ENCODE peak calls at places on chromosome 22, in five cellular contexts. One of them, this sample, is unnamed.

GRCh38 chr22:42427211-42427610 is 5.0 kb downstream of the NFAM1 start:
- DNase-seq in COR-L47: peak; percentile 76
- DNase-seq in ELR: no peak
- DNase-seq in NCI-H446 treated with DMSO at 0.1 percent for 48 hours: no peak
- DNase-seq in iris pigment epithelial cell: no peak
- DNase-seq in this sample: no peak

GRCh38 chr22:36461665-36462474 is 19.6 kb downstream of the TXN2 start:
- DNase-seq in COR-L47: no peak
- DNase-seq in ELR: peak; percentile 96
- DNase-seq in NCI-H446 treated with DMSO at 0.1 percent for 48 hours: no peak
- DNase-seq in iris pigment epithelial cell: peak; percentile 81
- DNase-seq in this sample: peak; percentile 18

GRCh38 chr22:36282078-36282831 is 29.3 kb downstream of the APOL1 start:
- DNase-seq in COR-L47: no peak
- DNase-seq in iris pigment epithelial cell: no peak
- DNase-seq in NCI-H446 treated with DMSO at 0.1 percent for 48 hours: no peak
- DNase-seq in ELR: no peak
- DNase-seq in this sample: no peak

GRCh38 chr22:39658367-39658766 is 87.8 kb downstream of the CACNA1I start:
- DNase-seq in COR-L47: no peak
- DNase-seq in ELR: no peak
- DNase-seq in iris pigment epithelial cell: peak; percentile 39
- DNase-seq in NCI-H446 treated with DMSO at 0.1 percent for 48 hours: no peak
- DNase-seq in this sample: no peak

GRCh38 chr22:37077802-37078448 is 26.4 kb downstream of the KCTD17 start:
- DNase-seq in NCI-H446 treated with DMSO at 0.1 percent for 48 hours: no peak
- DNase-seq in COR-L47: peak; percentile 26
- DNase-seq in iris pigment epithelial cell: peak; percentile 33
- DNase-seq in ELR: peak; percentile 61
- DNase-seq in this sample: no peak

GRCh38 chr22:43560651-43561050 is 148.8 kb downstream of the MPPED1 start:
- DNase-seq in ELR: no peak
- DNase-seq in NCI-H446 treated with DMSO at 0.1 percent for 48 hours: no peak
- DNase-seq in COR-L47: no peak
- DNase-seq in iris pigment epithelial cell: no peak
- DNase-seq in this sample: no peak

GRCh38 chr22:38468761-38469305 is 937 bp downstream of the KDELR3 start:
- DNase-seq in ELR: no peak
- DNase-seq in NCI-H446 treated with DMSO at 0.1 percent for 48 hours: no peak
- DNase-seq in iris pigment epithelial cell: no peak
- DNase-seq in COR-L47: no peak
- DNase-seq in this sample: no peak

GRCh38 chr22:27800250-27801131 is 1.1 kb downstream of the MN1 start:
- DNase-seq in iris pigment epithelial cell: peak; percentile 14
- DNase-seq in COR-L47: peak; percentile 59
- DNase-seq in NCI-H446 treated with DMSO at 0.1 percent for 48 hours: no peak
- DNase-seq in ELR: peak; percentile 32
- DNase-seq in this sample: peak; percentile 41

GRCh38 chr22:48301908-48302307 is 1525.8 kb downstream of the BRD1 start:
- DNase-seq in iris pigment epithelial cell: no peak
- DNase-seq in ELR: no peak
- DNase-seq in COR-L47: no peak
- DNase-seq in NCI-H446 treated with DMSO at 0.1 percent for 48 hours: no peak
- DNase-seq in this sample: no peak

This sample was measured in NCI-H526.